ENCODE peak calls at places on chromosome 18, in five cellular contexts. W is gastrocnemius medialis, K is left ventricle myocardium inferior, U is fibroblast of pulmonary artery, B is adrenal gland. N is an unnamed sample.

GRCh38 chr18:23682472-23682871 is 6.8 kb upstream of the LAMA3 start:
- DNase-seq in W (no peak), K (no peak), U (no peak), B (no peak), N (no peak)

GRCh38 chr18:52670903-52671302 is 330.9 kb downstream of the DCC start:
- DNase-seq in W (no peak), K (no peak), U (peak), B (no peak), N (no peak)

GRCh38 chr18:49656098-49656591 is 94.3 kb downstream of the LIPG start:
- DNase-seq in W (no peak), K (no peak), U (no peak), B (no peak), N (no peak)

GRCh38 chr18:79877163-79878091 is 74.0 kb downstream of the SLC66A2 start:
- DNase-seq in W (no peak), K (no peak), U (no peak), B (no peak), N (no peak)

GRCh38 chr18:48866028-48866733 is 84.6 kb downstream of the SMAD7 start:
- DNase-seq in W (no peak), K (peak), U (peak), B (peak), N (no peak)

GRCh38 chr18:77622009-77622692 is 372.5 kb downstream of the GALR1 start:
- DNase-seq in W (no peak), K (no peak), U (no peak), B (no peak), N (no peak)

GRCh38 chr18:76657428-76657827 is 162.4 kb upstream of the ZNF516 start:
- DNase-seq in W (no peak), K (no peak), U (no peak), B (no peak), N (no peak)

GRCh38 chr18:45690975-45691815 is 32.8 kb upstream of the SLC14A1 start:
- DNase-seq in W (no peak), K (peak), U (peak), B (peak), N (peak)

GRCh38 chr18:12652861-12653401 is 5.0 kb downstream of the SPIRE1 start:
- DNase-seq in W (no peak), K (no peak), U (peak), B (peak), N (no peak)

GRCh38 chr18:63472380-63472779 is 4.4 kb upstream of the SERPINB5 start:
- DNase-seq in W (no peak), K (no peak), U (no peak), B (no peak), N (no peak)

GRCh38 chr18:48292229-48292628 is 117.0 kb downstream of the ZBTB7C start:
- DNase-seq in W (no peak), K (no peak), U (no peak), B (no peak), N (no peak)

GRCh38 chr18:62372156-62372555 is 47.0 kb downstream of the TNFRSF11A start:
- DNase-seq in W (no peak), K (no peak), U (no peak), B (no peak), N (no peak)

GRCh38 chr18:7021994-7022840 is 95.4 kb downstream of the LAMA1 start:
- DNase-seq in W (no peak), K (no peak), U (peak), B (peak), N (no peak)

GRCh38 chr18:76405761-76406356 is 89.2 kb downstream of the ZNF516 start:
- DNase-seq in W (peak), K (peak), U (peak), B (peak), N (no peak)

GRCh38 chr18:37654711-37655369 is 89.2 kb upstream of the CELF4 start:
- DNase-seq in W (no peak), K (no peak), U (no peak), B (no peak), N (no peak)

GRCh38 chr18:28175047-28175929 is 1.6 kb downstream of the CDH2 start:
- DNase-seq in W (no peak), K (peak), U (peak), B (peak), N (peak)

GRCh38 chr18:37364237-37364636 is 201.4 kb downstream of the CELF4 start:
- DNase-seq in W (peak), K (peak), U (no peak), B (peak), N (no peak)

GRCh38 chr18:74488864-74489263 is 7.3 kb upstream of the CNDP2 start:
- DNase-seq in W (no peak), K (no peak), U (no peak), B (no peak), N (no peak)

GRCh38 chr18:12470382-12471090 is 62.8 kb downstream of the PRELID3A start:
- DNase-seq in W (no peak), K (no peak), U (no peak), B (peak), N (no peak)

GRCh38 chr18:61697306-61697909 is 195.4 kb downstream of the RNF152 start:
- DNase-seq in W (no peak), K (no peak), U (no peak), B (no peak), N (no peak)

GRCh38 chr18:76075777-76076176 is 419.3 kb downstream of the ZNF516 start:
- DNase-seq in W (no peak), K (no peak), U (no peak), B (no peak), N (no peak)

GRCh38 chr18:48940854-48941531 is 9.8 kb downstream of the SMAD7 start:
- DNase-seq in W (no peak), K (no peak), U (no peak), B (no peak), N (no peak)

GRCh38 chr18:12017079-12017478 is 35.8 kb downstream of the IMPA2 start:
- DNase-seq in W (no peak), K (no peak), U (no peak), B (peak), N (no peak)

GRCh38 chr18:58216071-58216471 is 172.0 kb downstream of the NEDD4L start:
- DNase-seq in W (no peak), K (no peak), U (no peak), B (peak), N (peak)

GRCh38 chr18:75455249-75456183 is 28.0 kb upstream of the SMIM21 start:
- DNase-seq in W (no peak), K (peak), U (peak), B (no peak), N (no peak)

GRCh38 chr18:62437520-62438329 is 85.1 kb upstream of the ZCCHC2 start:
- DNase-seq in W (peak), K (peak), U (no peak), B (peak), N (peak)

GRCh38 chr18:62531931-62532330 is 9.1 kb downstream of the ZCCHC2 start:
- DNase-seq in W (no peak), K (no peak), U (no peak), B (no peak), N (no peak)

GRCh38 chr18:24019641-24020331 is 5.2 kb downstream of the TTC39C start:
- DNase-seq in W (no peak), K (no peak), U (no peak), B (no peak), N (no peak)

GRCh38 chr18:21855432-21855831 is 114.8 kb downstream of the MIB1 start:
- DNase-seq in W (no peak), K (no peak), U (no peak), B (no peak), N (no peak)

GRCh38 chr18:21853972-21854563 is 113.5 kb downstream of the MIB1 start:
- DNase-seq in W (no peak), K (no peak), U (peak), B (no peak), N (no peak)

GRCh38 chr18:21853020-21853419 is 112.4 kb downstream of the MIB1 start:
- DNase-seq in W (no peak), K (no peak), U (peak), B (no peak), N (no peak)

GRCh38 chr18:21851327-21851961 is 110.9 kb downstream of the MIB1 start:
- DNase-seq in W (no peak), K (no peak), U (peak), B (no peak), N (no peak)
- TF ChIP-seq CTCF in W (peak), K (peak), U (peak), B (peak), N (peak)

DNA sequence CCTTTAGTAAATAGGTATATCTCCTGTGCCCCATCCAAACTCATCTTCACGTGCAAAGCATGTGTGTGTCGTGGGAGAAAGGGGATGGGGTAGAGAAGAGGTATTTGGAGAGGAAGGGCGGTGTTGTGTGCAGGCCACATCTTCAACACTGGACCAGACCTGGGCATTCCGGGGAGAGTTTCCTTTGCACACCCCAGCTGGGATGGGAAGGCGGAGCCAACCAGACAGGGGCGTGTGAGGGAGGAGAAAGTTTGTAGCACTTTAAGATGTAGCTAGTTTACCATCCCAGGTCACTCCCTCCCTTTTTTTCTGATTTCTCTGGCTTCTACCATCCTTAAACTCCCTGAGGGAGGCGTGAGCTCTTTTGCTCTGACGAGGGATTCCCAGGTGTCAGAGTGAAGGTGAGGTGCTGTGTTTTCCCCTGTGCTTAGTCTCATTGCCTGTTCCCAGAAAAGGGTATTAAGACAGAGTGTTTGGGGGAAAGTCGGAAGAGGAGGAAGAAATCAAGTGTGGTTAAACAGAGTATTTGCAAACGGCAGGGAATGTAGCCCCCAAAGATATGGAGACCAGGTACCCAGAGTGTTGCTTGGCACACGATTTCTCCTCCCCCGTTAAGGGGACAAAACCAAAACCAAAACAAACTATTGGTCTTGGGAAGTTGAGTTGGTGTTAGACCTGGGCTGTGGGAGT is 1.6 kb downstream of the SETBP1 start:
- DNase-seq in W (no peak), K (peak), U (no peak), B (no peak), N (peak)
- H3K4me3 ChIP-seq in W (peak), K (peak), U (no peak), B (no peak), N (peak)

GRCh38 chr18:9688036-9688741 is 19.9 kb upstream of the RAB31 start:
- DNase-seq in W (no peak), K (no peak), U (no peak), B (no peak), N (no peak)

GRCh38 chr18:9682572-9682971 is 25.5 kb upstream of the RAB31 start:
- DNase-seq in W (no peak), K (no peak), U (no peak), B (no peak), N (no peak)

GRCh38 chr18:9681217-9681616 is 26.9 kb upstream of the RAB31 start:
- DNase-seq in W (no peak), K (no peak), U (no peak), B (no peak), N (no peak)

GRCh38 chr18:9684901-9685738 is 23.0 kb upstream of the RAB31 start:
- DNase-seq in W (no peak), K (peak), U (peak), B (no peak), N (peak)

GRCh38 chr18:9683418-9684396 is 24.4 kb upstream of the RAB31 start:
- DNase-seq in W (no peak), K (no peak), U (peak), B (peak), N (peak)
- TF ChIP-seq CTCF in W (peak), K (peak), U (peak), B (no peak), N (peak)

GRCh38 chr18:32670727-32671126 is 102.1 kb downstream of the KLHL14 start:
- DNase-seq in W (no peak), K (no peak), U (no peak), B (no peak), N (no peak)

GRCh38 chr18:32674491-32674890 is 98.3 kb downstream of the KLHL14 start:
- DNase-seq in W (no peak), K (no peak), U (no peak), B (no peak), N (no peak)

GRCh38 chr18:32669549-32670165 is 103.2 kb downstream of the KLHL14 start:
- DNase-seq in W (no peak), K (no peak), U (no peak), B (no peak), N (no peak)
- H3K4me3 ChIP-seq in W (no peak), K (no peak), U (no peak), B (no peak), N (no peak)

DNA sequence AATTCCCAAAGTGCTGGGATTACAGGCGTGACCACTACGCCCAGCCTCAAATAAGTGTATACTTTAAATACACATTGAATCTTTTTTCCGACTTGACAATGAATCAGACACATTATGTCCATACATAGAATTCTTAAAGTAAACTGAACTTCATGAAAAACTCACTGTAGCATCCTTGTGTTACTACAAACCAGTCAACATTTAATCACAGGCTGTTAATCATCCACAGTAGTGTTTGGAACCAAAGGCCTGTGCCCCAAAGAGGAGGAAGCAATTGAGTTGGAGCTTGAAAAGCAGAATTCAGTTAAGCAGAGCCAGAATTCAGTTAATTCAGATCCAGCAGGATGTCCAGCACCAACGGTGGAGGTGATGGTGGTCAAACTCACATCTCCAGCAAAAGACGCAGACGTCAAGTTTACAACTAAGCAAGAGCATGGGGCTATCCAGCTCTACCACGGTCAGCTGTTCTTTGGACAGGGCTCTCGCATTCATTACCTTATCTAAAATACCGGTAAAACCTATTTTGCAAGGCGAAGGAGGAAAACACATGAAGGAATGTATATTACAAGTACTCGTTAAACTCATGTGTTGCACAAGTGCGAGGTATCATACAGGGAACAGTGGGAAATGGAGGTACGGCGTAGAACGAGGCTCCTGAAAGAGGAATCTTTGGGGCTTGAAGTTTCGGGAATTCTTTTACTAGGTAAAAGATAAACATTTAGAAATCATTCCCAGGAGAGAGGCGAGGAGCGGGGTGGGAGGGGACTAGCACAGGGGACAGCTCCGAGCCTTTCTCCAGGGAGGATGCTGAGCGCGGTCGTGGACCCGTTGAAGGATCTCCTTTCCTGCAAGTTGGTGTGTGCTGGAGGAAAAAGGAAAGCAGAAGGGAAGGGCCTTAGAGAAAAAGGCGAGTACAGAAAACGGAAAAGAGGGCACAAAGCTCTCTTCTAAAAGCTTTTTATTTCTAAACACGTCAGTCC is 984 bp downstream of the SLC39A6 start:
- DNase-seq in W (no peak), K (no peak), U (peak), B (peak), N (no peak)
- TF ChIP-seq CTCF in W (no peak), K (no peak), U (no peak), B (no peak), N (no peak)

GRCh38 chr18:56479836-56480235 is 158.6 kb downstream of the TXNL1 start:
- DNase-seq in W (no peak), K (no peak), U (no peak), B (no peak), N (no peak)
- H3K4me3 ChIP-seq in W (no peak), K (no peak), U (no peak), B (no peak), N (no peak)

DNA sequence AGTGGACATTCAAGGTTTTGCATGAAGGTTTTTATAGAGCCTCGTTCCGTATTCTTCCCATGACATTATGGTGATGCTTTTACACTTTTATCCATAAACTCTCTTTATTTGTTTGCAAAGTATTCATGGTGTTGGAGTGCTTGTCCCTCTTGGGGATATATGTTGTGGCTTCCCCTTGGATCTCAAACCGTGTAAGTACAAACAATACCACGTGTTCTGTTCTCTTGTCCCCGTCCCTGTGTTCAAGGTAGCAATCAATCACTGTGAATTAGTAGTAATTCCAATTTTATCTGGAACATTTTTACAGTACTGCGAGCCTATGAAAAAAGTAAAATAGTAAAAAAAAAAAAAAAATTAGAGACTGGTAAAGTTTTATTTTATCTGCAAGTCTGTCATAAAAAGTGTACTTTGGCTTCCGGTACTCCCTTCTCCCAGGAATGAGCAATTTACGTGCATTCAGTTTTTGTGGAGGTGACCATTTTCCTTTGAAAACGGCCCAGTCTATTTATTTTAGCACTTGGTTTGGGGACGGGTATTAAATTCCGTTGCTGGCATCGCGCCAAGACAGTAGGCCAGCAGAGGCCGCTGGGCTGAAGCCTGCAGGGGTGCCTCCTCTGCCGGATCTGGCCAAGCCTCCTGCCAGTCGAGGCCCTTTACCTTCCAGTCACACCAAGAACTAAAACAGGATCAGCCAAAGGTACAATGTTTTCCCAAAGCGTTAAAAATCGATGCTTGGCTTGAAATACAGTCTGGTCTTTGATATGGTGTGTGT is 175.7 kb downstream of the SOCS6 start:
- DNase-seq in W (peak), K (peak), U (peak), B (peak), N (peak)
- TF ChIP-seq CTCF in W (peak), K (peak), U (peak), B (no peak), N (no peak)

N was measured in uterus.